ENCODE peak calls at places on chromosome 14, in eight cellular contexts. G is heart left ventricle, F is lower leg skin, M is stomach, Z is esophagus squamous epithelium, O is GM23338, R is lung, W is dorsolateral prefrontal cortex. A is an unnamed sample.

GRCh38 chr14:56175773-56176172 is 57.6 kb downstream of the PELI2 start:
- DNase-seq in W (no peak), F (no peak), Z (no peak), O (no peak), R (no peak), M (no peak), G (no peak), A (no peak)

GRCh38 chr14:72745991-72746980 is 147.6 kb downstream of the DPF3 start:
- DNase-seq in W (no peak), R (peak), O (no peak), G (no peak), F (peak), M (peak), Z (no peak), A (no peak)

GRCh38 chr14:72850360-72850759 is 43.5 kb downstream of the DPF3 start:
- DNase-seq in O (no peak), W (no peak), Z (no peak), R (no peak), M (no peak), F (no peak), G (no peak), A (no peak)

GRCh38 chr14:76926521-76927251 is 100.5 kb downstream of the LRRC74A start:
- DNase-seq in W (peak), Z (no peak), F (no peak), O (peak), M (no peak), R (no peak), G (peak), A (no peak)

GRCh38 chr14:104473244-104473565 is 106.4 kb upstream of the C14orf180 start:
- DNase-seq in M (no peak), F (no peak), W (no peak), Z (no peak), G (no peak), R (no peak), O (peak), A (no peak)

GRCh38 chr14:96297000-96297399 is 41.0 kb downstream of the BDKRB1 start:
- DNase-seq in F (no peak), Z (no peak), W (no peak), M (no peak), G (no peak), O (peak), R (no peak), A (no peak)

GRCh38 chr14:67359319-67359774 is 257 bp downstream of the ATP6V1D start:
- DNase-seq in R (peak), M (no peak), Z (no peak), W (no peak), G (peak), O (peak), F (no peak), A (no peak)

GRCh38 chr14:33692762-33693161 is 258.1 kb downstream of the EGLN3 start:
- DNase-seq in R (no peak), M (no peak), G (no peak), O (no peak), F (no peak), Z (no peak), W (no peak), A (no peak)

GRCh38 chr14:63710497-63710896 is 17.4 kb downstream of the SGPP1 start:
- DNase-seq in F (no peak), M (no peak), Z (no peak), R (no peak), G (no peak), O (no peak), W (no peak), A (no peak)

GRCh38 chr14:61568572-61569011 is 126.7 kb upstream of the HIF1A start:
- DNase-seq in O (peak), F (no peak), Z (peak), R (no peak), G (peak), W (no peak), M (peak), A (peak)

GRCh38 chr14:102717211-102717610 is 60.0 kb upstream of the TRAF3 start:
- DNase-seq in F (no peak), O (no peak), W (no peak), G (no peak), M (no peak), Z (no peak), R (no peak), A (no peak)

GRCh38 chr14:61328629-61329262 is 7.4 kb downstream of the PRKCH start:
- DNase-seq in F (no peak), M (no peak), G (no peak), O (no peak), W (no peak), Z (no peak), R (no peak), A (no peak)

DNA sequence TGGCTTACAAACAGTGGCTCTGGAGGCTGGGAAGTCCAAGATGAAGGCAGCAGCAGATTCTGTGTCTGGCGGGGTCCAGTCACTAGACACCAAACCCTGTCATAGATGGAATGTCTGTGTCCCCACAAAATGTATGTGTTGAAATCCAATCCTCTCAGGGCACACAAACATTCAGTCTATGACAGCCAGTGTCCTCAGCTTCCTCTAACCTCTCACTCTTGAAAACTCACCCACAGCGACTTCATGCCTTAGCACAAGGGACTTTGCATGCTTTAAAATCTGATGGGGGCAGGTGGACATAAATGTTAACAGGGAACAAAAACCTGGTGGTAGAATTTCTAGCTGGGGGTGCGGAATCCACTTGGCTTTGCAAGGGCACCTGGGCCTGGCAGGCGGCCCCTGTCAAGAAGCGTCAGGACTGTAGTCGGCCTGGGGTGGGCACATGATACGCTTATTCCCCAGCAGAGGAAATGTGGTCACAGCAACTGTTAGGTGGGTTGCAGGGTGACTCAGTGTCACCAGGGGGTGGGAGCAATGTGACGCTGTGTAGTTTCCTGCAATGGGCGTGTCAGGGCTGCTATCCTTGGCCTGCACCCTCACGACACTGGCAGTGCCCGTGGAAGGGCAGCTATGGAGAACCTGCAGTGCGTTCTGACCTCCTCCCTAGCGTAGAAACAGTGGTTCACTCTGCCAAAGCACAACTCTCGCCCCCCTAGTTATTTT is 17.7 kb downstream of the RIN3 start:
- DNase-seq in F (no peak), W (no peak), M (no peak), O (no peak), Z (no peak), R (no peak), G (no peak), A (peak)
- TF ChIP-seq CTCF in F (no peak), W (no peak), M (no peak), O (no peak), Z (no peak), R (no peak), G (no peak), A (no peak)

DNA sequence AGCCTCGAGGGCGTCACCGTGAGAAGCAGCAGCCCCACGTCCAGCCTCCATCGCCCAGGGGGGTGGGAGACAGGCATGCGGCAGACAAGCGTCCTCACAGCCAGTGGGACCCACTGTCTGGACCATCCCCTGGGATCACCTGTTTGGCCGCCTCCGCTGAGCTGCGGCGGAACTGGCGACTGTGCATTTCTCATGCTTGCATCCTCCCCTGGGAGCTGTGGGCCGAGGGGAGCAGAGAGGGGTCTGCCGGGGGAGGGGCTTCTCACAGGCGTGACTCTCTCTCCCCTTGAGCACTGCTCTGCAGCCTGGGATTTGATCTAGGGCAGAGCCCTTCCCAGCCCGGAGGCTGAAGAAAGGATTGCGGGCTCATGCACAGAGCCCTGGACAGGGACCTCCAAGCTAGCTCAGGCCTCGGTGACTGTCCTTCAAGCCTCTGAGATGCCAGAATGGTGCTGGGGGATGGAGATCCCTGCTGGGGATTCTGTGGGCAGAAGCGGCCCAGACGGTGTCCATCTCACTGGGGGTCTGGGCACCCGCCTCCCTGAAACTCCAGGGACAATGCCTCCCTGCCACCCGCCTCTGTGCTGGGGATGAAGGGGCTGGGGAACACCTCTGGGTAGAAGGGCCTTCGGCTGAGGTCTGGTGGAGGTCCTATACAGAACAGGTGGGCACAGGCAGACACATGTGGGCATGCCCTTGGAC is 61.1 kb downstream of the PRIMA1 start:
- DNase-seq in M (no peak), W (no peak), F (no peak), Z (no peak), O (no peak), G (no peak), R (no peak), A (no peak)
- TF ChIP-seq CTCF in M (no peak), W (no peak), F (no peak), Z (no peak), O (no peak), G (no peak), R (no peak), A (no peak)

DNA sequence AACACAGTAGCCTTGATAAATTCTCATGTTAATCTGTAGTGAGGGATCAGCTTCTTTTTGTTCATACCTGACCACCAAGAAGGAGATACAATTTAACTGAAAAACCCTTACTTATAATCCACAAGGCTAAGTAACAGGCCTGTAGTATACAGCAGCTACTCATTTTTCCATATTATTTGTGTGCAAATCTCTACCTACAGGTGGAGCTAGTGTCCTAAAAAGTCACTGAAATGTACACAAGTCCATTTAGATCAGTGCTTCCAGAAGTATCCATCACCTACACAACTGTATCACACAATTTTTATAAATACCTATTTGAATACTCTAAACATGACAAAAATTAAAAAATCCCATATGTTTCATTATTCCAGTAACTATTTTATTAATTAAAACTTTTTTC is 173.2 kb downstream of the SLC35F4 start:
- DNase-seq in Z (no peak), R (no peak), F (no peak), W (no peak), O (peak), M (no peak), G (no peak), A (no peak)
- TF ChIP-seq CTCF in Z (peak), R (no peak), F (no peak), W (peak), O (peak), M (no peak), G (peak), A (no peak)

DNA sequence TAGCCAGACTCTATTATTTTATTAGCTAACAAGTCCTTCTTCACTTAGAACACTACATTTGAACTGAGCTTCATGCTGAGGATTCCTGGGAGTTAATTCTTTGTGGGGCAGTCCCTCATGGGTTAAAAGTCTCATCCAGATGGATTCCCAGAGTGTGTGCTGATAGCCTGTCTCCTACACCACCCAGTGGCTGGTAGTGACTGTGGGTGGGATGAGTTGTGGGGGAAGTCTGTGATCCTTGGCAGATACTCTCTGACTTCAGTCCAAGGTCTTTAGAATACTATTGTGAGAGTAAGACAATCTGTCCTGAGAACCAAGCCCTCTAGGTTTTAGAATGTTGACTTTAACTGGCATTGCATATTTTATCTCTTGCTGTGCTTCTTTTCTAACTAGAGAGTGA is 37.2 kb downstream of the AKAP6 start:
- DNase-seq in M (no peak), G (no peak), W (peak), R (no peak), O (peak), Z (no peak), F (no peak), A (no peak)
- TF ChIP-seq CTCF in M (no peak), G (peak), W (peak), R (no peak), O (no peak), Z (no peak), F (no peak), A (no peak)

GRCh38 chr14:30402846-30403245 is 156.1 kb upstream of the G2E3 start:
- DNase-seq in O (no peak), R (no peak), M (no peak), F (no peak), G (no peak), Z (no peak), W (no peak), A (no peak)
- TF ChIP-seq CTCF in O (no peak), R (no peak), M (no peak), F (no peak), G (no peak), Z (no peak), W (no peak), A (no peak)